ENCODE peak calls at places on chromosomes 13 and 19, in four cellular contexts. B is progenitor cell of endocrine pancreas, R is HFFc6, K is HFF-Myc. G is an unnamed sample.

GRCh38 chr13:28540612-28541011 is 45.7 kb upstream of the FLT1 start:
- DNase-seq in B (no peak), R (no peak), K (no peak), G (no peak)

GRCh38 chr19:33063356-33064116 is 1.2 kb downstream of the RHPN2 start:
- DNase-seq in K (no peak), B (no peak), R (peak), G (peak)

GRCh38 chr13:80428344-80429096 is 87.6 kb upstream of the SPRY2 start:
- DNase-seq in K (no peak), B (no peak), R (no peak), G (no peak)

GRCh38 chr19:10510301-10510802 is 6.9 kb downstream of the S1PR5 start:
- DNase-seq in B (peak), K (no peak), R (no peak), G (peak)

GRCh38 chr13:50677687-50678463 is 165.6 kb downstream of the DLEU7 start:
- DNase-seq in K (no peak), R (peak), B (no peak), G (no peak)

GRCh38 chr13:59734393-59734792 is 429.3 kb downstream of the DIAPH3 start:
- DNase-seq in R (no peak), B (no peak), K (no peak), G (no peak)

GRCh38 chr19:18293642-18294466 is 12.4 kb upstream of the JUND start:
- DNase-seq in B (no peak), K (no peak), R (no peak), G (no peak)

GRCh38 chr19:8334458-8335342 is 8.4 kb downstream of the KANK3 start:
- DNase-seq in B (peak), R (no peak), K (no peak), G (peak)

GRCh38 chr13:32191452-32191998 is 123.6 kb downstream of the ZAR1L start:
- DNase-seq in R (no peak), B (no peak), K (no peak), G (no peak)

GRCh38 chr13:52006491-52007245 is 4.6 kb downstream of the ATP7B start:
- DNase-seq in B (no peak), K (no peak), R (no peak), G (no peak)

GRCh38 chr13:52011690-52012511 is at the start of gene ALG11:
- DNase-seq in R (peak), B (peak), K (peak), G (peak)

GRCh38 chr13:52012512-52012836 is 276 bp downstream of the ALG11 start:
- DNase-seq in B (no peak), K (no peak), R (no peak), G (no peak)

GRCh38 chr13:52009985-52010384 is 1.3 kb downstream of the ATP7B start:
- DNase-seq in K (no peak), R (no peak), B (no peak), G (no peak)

DNA sequence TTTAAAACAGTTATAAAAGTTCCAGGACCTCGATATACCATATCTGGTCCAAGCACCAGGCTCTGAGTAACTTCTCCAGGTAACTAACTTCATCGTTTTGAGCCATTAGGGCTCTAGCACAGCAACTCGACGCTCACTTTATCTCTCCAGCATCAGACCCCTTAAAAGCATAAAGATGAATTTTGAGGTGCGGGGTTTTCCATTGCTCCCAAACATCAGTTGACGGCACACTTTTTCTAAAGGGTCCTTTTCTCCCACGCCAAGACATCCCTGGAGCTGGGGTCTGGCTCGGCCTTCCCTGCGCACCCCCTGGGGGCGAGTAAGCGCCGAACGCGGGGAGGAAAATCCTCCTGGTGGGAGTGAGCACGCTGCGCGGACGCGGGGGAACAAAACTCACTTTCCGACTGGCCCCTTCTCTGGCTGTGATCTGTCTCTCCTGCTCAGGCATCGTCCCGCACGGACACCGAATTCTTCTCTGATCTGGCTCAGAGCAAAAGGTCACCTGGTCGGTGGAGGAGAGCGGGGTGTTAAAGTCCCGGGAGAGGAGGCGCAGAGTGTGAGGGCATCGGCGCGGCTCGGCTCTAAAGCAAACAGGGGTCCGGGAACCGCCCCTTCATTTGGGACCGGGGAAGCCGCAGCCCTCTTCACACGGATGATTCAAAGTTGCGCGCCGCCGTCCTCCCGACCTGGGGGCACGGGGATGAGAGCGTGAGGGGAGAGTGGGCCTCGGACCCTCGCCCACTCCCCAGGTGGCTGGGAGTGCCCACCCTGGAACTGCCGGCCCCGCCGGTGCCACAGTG is at the start of gene ATP7B:
- DNase-seq in B (peak), K (no peak), R (no peak), G (peak)
- TF ChIP-seq CTCF in B (peak), K (no peak), R (peak), G (no peak)

DNA sequence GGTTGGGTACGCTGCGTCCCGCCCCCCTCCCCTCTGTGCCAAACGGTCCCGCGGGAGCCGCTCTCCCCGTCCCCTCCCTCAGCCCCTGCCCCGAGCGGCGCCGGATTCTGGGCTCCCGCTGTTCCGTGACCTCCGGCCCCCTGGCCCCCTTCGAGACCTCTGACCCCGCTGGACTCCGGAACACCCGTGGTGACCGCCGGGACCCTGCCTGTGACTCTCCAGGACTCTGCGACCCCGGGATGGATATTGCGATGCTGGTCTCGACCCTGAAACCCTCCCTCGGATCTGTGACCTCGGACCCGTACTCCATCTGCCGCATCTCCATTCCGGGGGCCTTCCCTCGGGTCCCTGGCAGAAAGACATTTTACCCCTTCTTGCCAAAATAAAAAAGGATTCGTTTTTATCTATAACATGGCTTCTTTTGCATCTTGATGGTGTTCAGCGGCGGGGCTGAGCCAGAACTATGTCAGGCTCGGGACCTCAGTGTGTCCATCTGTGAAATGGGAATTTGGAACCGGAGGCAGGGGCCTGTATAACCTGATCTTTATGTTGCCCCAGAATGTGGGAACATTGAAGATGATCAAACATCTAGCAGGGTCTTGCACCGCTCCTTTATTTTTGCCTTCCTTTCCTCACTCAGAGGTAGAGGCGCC is 654 bp upstream of the MEGF8 start:
- DNase-seq in K (no peak), B (no peak), R (no peak), G (no peak)
- TF ChIP-seq CTCF in K (no peak), B (peak), R (no peak), G (peak)

GRCh38 chr19:35562776-35563175 is 682 bp downstream of the ATP4A start:
- DNase-seq in B (no peak), K (no peak), R (no peak), G (no peak)
- TF ChIP-seq CTCF in B (no peak), K (no peak), R (no peak), G (no peak)

DNA sequence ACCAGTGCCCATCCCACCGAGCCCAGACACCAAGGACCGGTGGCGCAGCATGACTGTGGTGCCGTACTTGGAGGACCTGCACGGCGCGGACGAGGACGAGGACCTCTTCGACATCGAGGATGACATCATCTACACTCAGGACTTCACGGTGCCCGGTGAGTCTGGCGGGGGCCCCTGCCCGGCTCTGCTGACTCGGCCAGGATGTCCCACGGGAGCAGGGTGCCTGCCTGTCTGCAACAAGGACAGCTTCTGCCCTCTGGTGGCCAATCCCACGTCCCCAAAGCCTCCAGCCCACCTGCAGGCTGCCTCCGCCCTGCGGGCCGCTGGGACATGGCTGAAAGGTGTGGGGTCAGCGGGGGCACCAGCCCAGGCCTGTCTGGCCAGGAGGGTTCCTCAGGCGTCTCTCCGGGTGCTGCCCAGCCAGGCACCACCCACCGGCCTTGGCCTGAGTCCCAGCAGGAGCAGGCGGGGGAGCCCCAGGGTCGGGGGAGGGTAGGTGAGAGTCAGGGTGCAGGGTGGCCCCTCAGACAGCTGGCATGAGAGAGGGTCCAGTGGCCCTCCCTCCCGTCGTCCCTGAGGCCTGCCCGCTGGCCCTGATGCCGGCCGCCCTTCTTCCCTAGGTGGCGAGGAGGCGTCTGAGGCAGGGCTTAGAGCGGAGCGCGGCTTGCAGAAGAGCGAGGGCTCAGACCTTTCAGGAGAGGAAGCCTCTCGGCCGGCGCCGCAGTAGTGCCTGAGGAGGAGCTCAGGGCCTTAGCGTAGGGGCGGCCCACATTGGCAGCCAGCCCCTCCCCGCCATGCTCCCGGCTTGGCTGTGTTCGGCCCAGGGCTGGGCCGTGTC is 14.6 kb downstream of the CBARP start:
- DNase-seq in K (no peak), R (no peak), B (no peak), G (no peak)
- TF ChIP-seq CTCF in K (peak), R (peak), B (peak), G (peak)

GRCh38 chr19:29640231-29640630 is 25.0 kb upstream of the PLEKHF1 start:
- DNase-seq in B (no peak), R (no peak), K (no peak), G (no peak)

GRCh38 chr19:29644179-29644578 is 21.1 kb upstream of the PLEKHF1 start:
- DNase-seq in B (no peak), R (no peak), K (no peak), G (no peak)

GRCh38 chr19:29643361-29643935 is 21.8 kb upstream of the PLEKHF1 start:
- DNase-seq in B (no peak), K (no peak), R (no peak), G (no peak)

GRCh38 chr19:29639086-29639485 is 26.2 kb upstream of the PLEKHF1 start:
- DNase-seq in K (no peak), B (no peak), R (no peak), G (no peak)

DNA sequence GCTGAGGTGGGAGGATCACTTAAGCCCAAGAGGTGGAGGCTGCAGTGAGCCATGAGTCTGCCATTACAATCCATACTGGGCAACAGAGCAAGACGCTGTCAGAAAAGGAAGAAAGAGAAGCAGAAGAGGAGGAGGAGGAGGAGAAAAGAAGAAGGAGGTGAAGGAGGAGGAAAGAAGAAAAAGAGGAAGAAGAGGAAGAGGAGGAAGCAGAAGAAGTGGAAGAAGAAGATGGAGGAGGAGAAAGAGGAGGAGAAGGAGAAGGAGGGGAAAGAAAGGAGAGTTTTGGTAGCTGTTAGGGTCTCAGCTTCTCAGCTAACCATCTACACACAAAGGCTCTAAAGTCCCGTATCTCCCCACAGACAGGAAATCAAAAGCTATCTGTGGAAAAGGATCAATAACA is 23.7 kb upstream of the PLEKHF1 start:
- DNase-seq in R (no peak), K (no peak), B (no peak), G (no peak)
- TF ChIP-seq CTCF in R (no peak), K (no peak), B (no peak), G (no peak)

GRCh38 chr13:109275848-109276247 is 510.5 kb downstream of the IRS2 start:
- DNase-seq in K (no peak), R (no peak), B (no peak), G (peak)
- TF ChIP-seq CTCF in K (peak), R (no peak), B (peak), G (peak)

GRCh38 chr19:34976611-34977010 is 12.6 kb upstream of the ZNF792 start:
- DNase-seq in B (no peak), R (no peak), K (no peak), G (no peak)
- TF ChIP-seq CTCF in B (no peak), R (no peak), K (no peak), G (no peak)

GRCh38 chr19:14272623-14273022 is 66.7 kb upstream of the ADGRL1 start:
- DNase-seq in K (no peak), R (no peak), B (no peak), G (no peak)
- TF ChIP-seq CTCF in K (no peak), R (no peak), B (no peak), G (no peak)

DNA sequence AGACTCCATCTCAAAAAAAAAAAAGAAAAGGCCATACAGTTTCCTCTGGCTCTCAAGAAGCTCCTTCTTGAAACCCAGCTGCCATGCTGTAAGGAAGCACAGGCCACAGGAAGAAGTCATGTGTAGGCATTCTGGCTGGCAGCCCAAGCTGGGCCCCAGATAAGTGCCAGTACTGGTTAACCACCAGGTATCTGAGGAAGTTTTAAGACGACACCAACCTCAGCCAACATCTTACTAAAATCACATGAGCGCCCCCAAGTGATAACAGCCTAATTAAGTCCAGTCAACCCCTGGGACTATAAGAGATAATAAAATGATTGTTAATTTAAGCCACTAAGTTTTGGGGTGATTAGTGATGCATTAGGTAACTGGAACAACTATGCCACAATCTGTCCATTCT is 27.4 kb upstream of the AKT2 start:
- DNase-seq in K (no peak), B (no peak), R (no peak), G (no peak)
- TF ChIP-seq CTCF in K (no peak), B (no peak), R (no peak), G (no peak)

GRCh38 chr13:43422061-43422460 is 364.7 kb downstream of the ENOX1 start:
- DNase-seq in R (no peak), B (no peak), K (no peak), G (no peak)

GRCh38 chr13:43426355-43426754 is 360.4 kb downstream of the ENOX1 start:
- DNase-seq in K (no peak), B (no peak), R (no peak), G (no peak)

GRCh38 chr13:43425234-43425633 is 361.5 kb downstream of the ENOX1 start:
- DNase-seq in K (no peak), B (no peak), R (no peak), G (no peak)

GRCh38 chr13:43428545-43429287 is 358.1 kb downstream of the ENOX1 start:
- DNase-seq in B (no peak), K (no peak), R (no peak), G (no peak)

GRCh38 chr13:43424386-43424785 is 362.4 kb downstream of the ENOX1 start:
- DNase-seq in K (no peak), R (no peak), B (no peak), G (no peak)
- TF ChIP-seq CTCF in K (no peak), R (no peak), B (no peak), G (no peak)

G was measured in endothelial cell.